ENCODE peak calls at places on chromosomes 11 and 22, in four cellular contexts. D is stimulated activated CD4-positive, alpha-beta T cell treated with anti-CD3 and anti-CD28 coated beads, Interleukin-15, amount 100 ng/mL, for 1 hour; J is mucosa of gallbladder; Q is brain microvascular endothelial cell. M is an unnamed sample.

GRCh38 chr22:39223091-39223710 is 21.6 kb downstream of the PDGFB start:
- DNase-seq in D (no peak), J (no peak), Q (no peak), M (no peak)

GRCh38 chr11:134915212-134915611 is 503.2 kb upstream of the B3GAT1 start:
- DNase-seq in D (no peak), J (peak), Q (peak), M (no peak)

GRCh38 chr22:17998913-17999312 is 25.4 kb downstream of the MICAL3 start:
- DNase-seq in D (no peak), J (no peak), Q (no peak), M (no peak)

GRCh38 chr11:3947084-3947483 is 91.6 kb downstream of the STIM1 start:
- DNase-seq in D (peak), J (peak), Q (no peak), M (peak)

GRCh38 chr11:118522571-118523072 is 4.7 kb upstream of the TTC36 start:
- DNase-seq in D (no peak), J (no peak), Q (peak), M (no peak)

GRCh38 chr11:35658028-35658948 is 4.3 kb upstream of the TRIM44 start:
- DNase-seq in D (no peak), J (no peak), Q (no peak), M (no peak)

GRCh38 chr22:32331918-32332725 is 25.5 kb upstream of the RFPL3 start:
- DNase-seq in D (no peak), J (no peak), Q (no peak), M (no peak)

GRCh38 chr11:66219846-66220565 is 48.4 kb upstream of the RAB1B start:
- DNase-seq in D (no peak), J (no peak), Q (no peak), M (no peak)

GRCh38 chr11:125514336-125515101 is 18.5 kb upstream of the FEZ1 start:
- DNase-seq in D (no peak), J (peak), Q (peak), M (peak)

GRCh38 chr11:42526366-42526765 is 785.4 kb upstream of the API5 start:
- DNase-seq in D (no peak), J (no peak), Q (no peak), M (no peak)

GRCh38 chr22:47093720-47094119 is 331.3 kb downstream of the TBC1D22A start:
- DNase-seq in D (no peak), J (no peak), Q (no peak), M (no peak)

GRCh38 chr22:50570861-50571260 is 7.4 kb downstream of the CPT1B start:
- DNase-seq in D (no peak), J (no peak), Q (no peak), M (no peak)

GRCh38 chr11:70786021-70786665 is 387.8 kb downstream of the CTTN start:
- DNase-seq in D (no peak), J (no peak), Q (no peak), M (no peak)

GRCh38 chr11:73168925-73169579 is 26.9 kb upstream of the FCHSD2 start:
- DNase-seq in D (no peak), J (no peak), Q (no peak), M (no peak)

GRCh38 chr11:69949327-69949726 is 128.8 kb upstream of the ANO1 start:
- DNase-seq in D (no peak), J (peak), Q (peak), M (no peak)

GRCh38 chr22:43600265-43600664 is 188.5 kb downstream of the MPPED1 start:
- DNase-seq in D (no peak), J (no peak), Q (no peak), M (no peak)

GRCh38 chr11:61969838-61970452 is 2.5 kb upstream of the FTH1 start:
- DNase-seq in D (no peak), J (no peak), Q (peak), M (no peak)

GRCh38 chr22:23075050-23075449 is 4.7 kb downstream of the GNAZ start:
- DNase-seq in D (no peak), J (no peak), Q (no peak), M (no peak)

GRCh38 chr11:14342906-14343305 is 16.1 kb downstream of the RRAS2 start:
- DNase-seq in D (no peak), J (no peak), Q (no peak), M (no peak)

GRCh38 chr11:134034496-134035381 is 34.1 kb upstream of the JAM3 start:
- DNase-seq in D (no peak), J (no peak), Q (no peak), M (peak)

GRCh38 chr11:26753738-26754504 is 32.1 kb upstream of the SLC5A12 start:
- DNase-seq in D (no peak), J (peak), Q (peak), M (no peak)

GRCh38 chr11:128956401-128957203 is 13.9 kb upstream of the TP53AIP1 start:
- DNase-seq in D (no peak), J (peak), Q (peak), M (no peak)

GRCh38 chr22:36470994-36471331 is 10.5 kb downstream of the TXN2 start:
- DNase-seq in D (no peak), J (peak), Q (peak), M (no peak)

GRCh38 chr11:16737860-16738197 is 618 bp upstream of the C11orf58 start:
- DNase-seq in D (no peak), J (no peak), Q (no peak), M (no peak)

GRCh38 chr11:2271077-2271326 is 614 bp upstream of the ASCL2 start:
- DNase-seq in D (no peak), J (peak), Q (no peak), M (peak)